ENCODE peak calls at places on chromosome 16, in seven cellular contexts. N is Peyer's patch; F is coronary artery; E is kidney; T is tibial nerve; Q is CD8-positive, alpha-beta memory T cell; K is kidney epithelial cell. A is an unnamed sample.

GRCh38 chr16:4309833-4310266 is 6.0 kb upstream of the GLIS2 start:
- DNase-seq in K (peak; percentile 42), T (peak; percentile 46), E (peak; percentile 83), Q (peak; percentile 40), N (peak; percentile 69), F (no peak), A (peak; percentile 57)

GRCh38 chr16:80231888-80232287 is 308.9 kb upstream of the DYNLRB2 start:
- DNase-seq in T (no peak), E (no peak), Q (no peak), N (no peak), F (no peak), K (peak; percentile 81), A (no peak)

GRCh38 chr16:73179671-73180370 is 131.9 kb upstream of the ZFHX3 start:
- DNase-seq in N (no peak), K (no peak), E (no peak), F (no peak), T (no peak), Q (no peak), A (no peak)

GRCh38 chr16:77551352-77551751 is 116.5 kb upstream of the ADAMTS18 start:
- DNase-seq in E (no peak), F (no peak), K (no peak), Q (no peak), N (no peak), T (no peak), A (no peak)

GRCh38 chr16:86733526-86734254 is 155.3 kb downstream of the FOXL1 start:
- DNase-seq in N (no peak), F (no peak), T (no peak), E (no peak), K (no peak), Q (no peak), A (no peak)

GRCh38 chr16:15966420-15967222 is 17.2 kb downstream of the ABCC1 start:
- DNase-seq in Q (no peak), K (peak; percentile 63), E (no peak), F (no peak), N (no peak), T (no peak), A (no peak)

GRCh38 chr16:73584157-73584556 is 536.2 kb upstream of the ZFHX3 start:
- DNase-seq in N (no peak), T (no peak), E (no peak), Q (no peak), K (no peak), F (no peak), A (no peak)

GRCh38 chr16:27232061-27232841 is 28.9 kb downstream of the KDM8 start:
- DNase-seq in F (no peak), K (no peak), N (peak; percentile 82), Q (no peak), T (no peak), E (no peak), A (peak; percentile 22)

GRCh38 chr16:56744996-56745640 is 15.2 kb downstream of the NUP93 start:
- DNase-seq in T (no peak), K (no peak), E (no peak), Q (no peak), N (no peak), F (no peak), A (no peak)

GRCh38 chr16:66502020-66502913 is 47.7 kb downstream of the TK2 start:
- DNase-seq in E (peak; percentile 75), Q (no peak), K (no peak), N (peak; percentile 16), T (peak; percentile 94), F (no peak), A (no peak)
- H3K4me3 ChIP-seq in E (no peak overlapping the region), Q (no peak overlapping the region), K (no peak overlapping the region), N (no peak overlapping the region), T (no peak overlapping the region), F (peak overlapping the region; percentile 3), A (no peak overlapping the region)

DNA sequence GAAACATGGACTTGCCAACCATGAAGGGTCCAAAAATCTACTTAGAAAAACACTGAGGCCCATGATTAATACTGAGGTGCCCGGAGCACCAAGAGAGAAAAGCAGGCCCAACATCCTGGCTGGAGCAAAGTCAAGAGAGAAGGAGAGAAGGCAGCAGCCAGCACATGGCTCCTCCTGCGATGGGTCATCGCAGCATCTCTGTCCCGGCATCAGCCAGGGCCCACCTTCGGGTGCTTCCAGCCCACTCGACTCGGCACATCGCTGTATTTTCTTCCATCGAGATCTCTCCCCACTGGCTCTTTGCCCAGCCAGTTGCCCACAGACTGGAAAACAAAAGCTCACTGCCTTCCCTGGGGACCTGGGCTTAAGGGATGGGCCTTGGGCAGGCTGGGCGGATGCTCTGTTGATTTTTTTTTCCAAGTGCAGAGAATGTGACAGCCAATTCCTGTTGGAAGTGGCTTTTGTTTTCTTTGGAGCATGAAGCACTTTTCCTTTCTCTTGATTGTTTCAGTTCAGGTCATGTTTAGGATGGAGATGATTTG is 58.1 kb downstream of the CYB5B start:
- DNase-seq in T (peak; percentile 65), E (peak; percentile 87), F (peak; percentile 77), Q (no peak), K (no peak), N (no peak), A (no peak)
- H3K4me3 ChIP-seq in T (no peak overlapping the region), E (no peak overlapping the region), F (peak overlapping the region; percentile 46), Q (no peak overlapping the region), K (no peak overlapping the region), N (no peak overlapping the region), A (no peak overlapping the region)

GRCh38 chr16:565420-566330 is 1.1 kb upstream of the NHLRC4 start:
- DNase-seq in Q (no peak), K (no peak), T (no peak), E (peak; percentile 92), F (no peak), N (no peak), A (no peak)

GRCh38 chr16:566475-567361 is at the start of gene NHLRC4:
- DNase-seq in Q (peak; percentile 12), F (no peak), E (no peak), T (peak; percentile 65), K (no peak), N (peak; percentile 85), A (peak; percentile 19)

GRCh38 chr16:561957-562938 is 2.1 kb downstream of the PRR35 start:
- DNase-seq in Q (no peak), E (no peak), N (no peak), K (no peak), T (no peak), F (no peak), A (no peak)

GRCh38 chr16:563072-563644 is 3.0 kb downstream of the PRR35 start:
- DNase-seq in K (no peak), T (no peak), F (no peak), E (no peak), N (no peak), Q (no peak), A (no peak)

DNA sequence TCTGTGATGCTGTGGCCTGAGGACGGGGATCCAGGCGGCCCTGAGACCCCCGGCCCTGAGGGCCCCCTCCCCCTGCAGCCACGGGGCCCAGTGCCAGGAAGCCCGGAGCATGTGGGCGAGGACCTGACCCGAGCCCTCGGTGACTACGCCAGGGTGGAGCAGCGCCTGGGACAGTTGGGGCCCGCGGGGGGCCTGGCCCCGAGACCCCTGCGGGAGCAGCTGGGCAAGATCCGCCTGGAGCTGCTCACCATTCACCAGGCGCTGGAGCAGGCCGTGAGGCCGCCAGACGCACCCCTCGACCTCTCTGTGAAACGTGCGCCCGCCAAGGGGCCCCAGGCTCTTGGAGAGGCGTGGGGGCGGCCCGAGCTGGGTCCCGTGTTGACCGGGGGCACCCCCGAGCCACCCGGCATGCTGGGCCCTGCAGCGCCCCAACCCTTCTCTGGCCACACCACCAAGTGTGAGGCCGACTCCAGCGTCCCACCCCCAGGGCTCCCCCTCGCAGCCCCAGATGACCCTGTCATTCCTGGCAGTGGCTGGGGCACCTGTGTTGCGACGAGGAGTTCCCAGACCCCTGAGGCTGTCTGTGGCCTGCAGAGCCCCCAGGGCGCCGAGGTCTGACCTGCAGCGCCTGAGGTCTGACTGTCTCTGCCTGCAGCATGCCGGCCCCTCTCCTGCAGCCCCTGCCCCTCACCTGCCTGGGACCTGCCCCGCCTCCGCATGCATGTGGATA is 1.9 kb upstream of the NHLRC4 start:
- DNase-seq in T (no peak), N (no peak), F (no peak), K (no peak), Q (no peak), E (no peak), A (no peak)
- H3K4me3 ChIP-seq in T (no peak overlapping the region), N (no peak overlapping the region), F (no peak overlapping the region), K (no peak overlapping the region), Q (no peak overlapping the region), E (no peak overlapping the region), A (no peak overlapping the region)

GRCh38 chr16:11740567-11740966 is 2.1 kb downstream of the TXNDC11 start:
- DNase-seq in Q (no peak), K (no peak), F (no peak), E (no peak), N (no peak), T (no peak), A (no peak)
- H3K4me3 ChIP-seq in Q (peak overlapping the region; percentile 84), K (no peak overlapping the region), F (peak overlapping the region; percentile 97), E (peak overlapping the region; percentile 93), N (no peak overlapping the region), T (peak overlapping the region; percentile 97), A (peak overlapping the region; percentile 92)

GRCh38 chr16:2867987-2868789 is 10.2 kb upstream of the PRSS22 start:
- DNase-seq in K (no peak), Q (peak; percentile 96), E (peak; percentile 97), F (peak; percentile 95), N (peak; percentile 94), T (peak; percentile 97), A (peak; percentile 92)
- H3K4me3 ChIP-seq in K (peak overlapping the region; percentile 49), Q (peak overlapping the region; percentile 73), E (peak overlapping the region; percentile 89), F (peak overlapping the region; percentile 94), N (peak overlapping the region; percentile 82), T (peak overlapping the region; percentile 64), A (peak overlapping the region; percentile 70)

DNA sequence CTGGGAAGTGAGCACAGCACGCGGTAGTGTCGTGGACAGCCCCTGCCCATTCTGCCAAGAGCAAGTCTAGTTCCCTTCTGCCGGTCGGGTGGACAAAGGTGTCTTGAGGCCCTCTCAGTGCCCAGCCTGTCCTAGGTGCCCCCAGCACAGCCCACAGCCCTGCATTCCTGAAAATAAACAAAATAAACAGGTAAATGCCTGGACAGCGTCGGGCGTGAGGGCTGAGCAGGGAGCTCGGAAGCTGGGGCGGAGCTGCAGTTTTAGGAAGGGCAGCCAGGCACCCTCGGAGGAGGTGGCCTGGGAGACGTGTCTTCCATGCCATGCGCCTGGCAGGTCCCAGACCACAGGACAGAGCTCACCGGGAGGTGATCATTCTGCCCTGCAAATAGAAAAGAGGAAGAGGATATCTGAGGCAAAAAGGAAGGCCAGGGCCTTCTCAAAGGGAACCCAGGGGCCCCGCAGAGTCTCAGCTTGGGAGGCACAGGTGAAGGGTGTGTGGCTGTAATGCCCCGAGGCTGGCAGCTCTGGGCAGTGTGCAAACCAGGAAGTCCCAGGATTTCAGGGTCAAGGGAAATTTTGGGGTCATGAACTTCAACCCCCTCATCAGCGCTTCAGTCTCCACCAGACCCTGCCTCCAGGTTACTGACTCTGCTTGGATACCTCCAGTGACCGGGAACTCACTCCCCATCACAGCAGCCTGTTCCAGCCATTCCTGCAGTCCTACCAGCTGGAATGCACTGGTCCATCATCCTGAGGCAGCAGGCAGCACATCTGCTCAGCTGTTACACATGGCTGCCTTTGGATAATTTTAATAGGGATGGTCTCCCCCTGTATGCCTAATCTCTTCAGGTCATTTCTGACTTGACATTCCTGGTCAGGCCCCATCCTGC is 1.7 kb downstream of the ZNF469 start:
- DNase-seq in N (no peak), F (no peak), T (no peak), K (no peak), E (peak; percentile 55), Q (no peak), A (no peak)
- H3K4me3 ChIP-seq in N (no peak overlapping the region), F (peak overlapping the region; percentile 89), T (no peak overlapping the region), K (no peak overlapping the region), E (no peak overlapping the region), Q (no peak overlapping the region), A (no peak overlapping the region)